ENCODE peak calls at places on chromosomes 2 and 18, in ten cellular contexts. C is right cardiac atrium; G is HepG2; W is naive thymus-derived CD4-positive, alpha-beta T cell; H is HCT116; F is gastrocnemius medialis; K is heart left ventricle; L is heart right ventricle; Q is lower lobe of right lung; N is body of pancreas. U is an unnamed sample.

GRCh38 chr18:74633652-74634352 is 36.1 kb downstream of the ZNF407 start:
- ATAC-seq in L (no peak), N (no peak), G (no peak), H (no peak), F (no peak), K (no peak), W (no peak), Q (no peak), C (no peak), U (no peak)

GRCh38 chr2:225025917-225026571 is 16.2 kb downstream of the DOCK10 start:
- ATAC-seq in C (peak; percentile 61), H (no peak), N (no peak), G (no peak), F (peak; percentile 47), Q (peak; percentile 74), W (peak; percentile 73), K (peak; percentile 39), L (no peak), U (no peak)

GRCh38 chr2:31524592-31524991 is 56.1 kb downstream of the SRD5A2 start:
- ATAC-seq in H (no peak), N (no peak), L (no peak), G (no peak), Q (no peak), C (no peak), W (no peak), K (no peak), F (no peak), U (no peak)

GRCh38 chr2:62149708-62150107 is 46.2 kb upstream of the B3GNT2 start:
- ATAC-seq in F (no peak), G (no peak), L (no peak), C (peak; percentile 74), K (peak; percentile 36), N (no peak), Q (no peak), W (no peak), H (no peak), U (peak; percentile 28)

GRCh38 chr2:127735044-127735443 is 33.7 kb downstream of the SFT2D3 start:
- ATAC-seq in W (no peak), F (no peak), C (no peak), N (no peak), H (no peak), L (no peak), K (no peak), G (peak; percentile 23), Q (peak; percentile 67), U (no peak)

GRCh38 chr18:40687401-40687800 is 1267.6 kb upstream of the PIK3C3 start:
- ATAC-seq in W (no peak), F (no peak), N (no peak), C (no peak), G (no peak), L (no peak), Q (no peak), H (no peak), K (no peak), U (no peak)

GRCh38 chr2:199740111-199740428 is 110.9 kb downstream of the FTCDNL1 start:
- ATAC-seq in L (no peak), W (no peak), Q (no peak), C (no peak), F (no peak), G (peak; percentile 12), K (no peak), H (peak; percentile 28), N (no peak), U (no peak)

GRCh38 chr2:168241208-168241607 is 6.2 kb downstream of the STK39 start:
- ATAC-seq in N (no peak), F (no peak), K (peak; percentile 44), G (no peak), H (no peak), L (peak; percentile 32), Q (no peak), W (no peak), C (peak; percentile 32), U (peak; percentile 25)

GRCh38 chr2:8806885-8807701 is 30.3 kb downstream of the KIDINS220 start:
- ATAC-seq in F (no peak), C (no peak), N (no peak), K (peak; percentile 5), Q (peak; percentile 85), L (no peak), W (no peak), G (no peak), H (no peak), U (no peak)

GRCh38 chr18:61896767-61897166 is 4.0 kb upstream of the RNF152 start:
- ATAC-seq in G (no peak), K (peak; percentile 39), F (no peak), H (no peak), L (peak; percentile 39), C (peak; percentile 36), N (peak; percentile 17), W (no peak), Q (no peak), U (peak; percentile 52)

GRCh38 chr2:178208817-178209216 is 14.5 kb downstream of the OSBPL6 start:
- ATAC-seq in L (no peak), W (no peak), K (no peak), G (no peak), N (no peak), C (no peak), Q (no peak), H (no peak), F (no peak), U (no peak)

GRCh38 chr2:195486987-195487644 is 169.9 kb upstream of the SLC39A10 start:
- ATAC-seq in G (no peak), K (no peak), C (no peak), W (peak; percentile 41), N (no peak), L (no peak), F (no peak), H (no peak), Q (no peak), U (no peak)

GRCh38 chr2:231680284-231680991 is 27.9 kb upstream of the PTMA start:
- ATAC-seq in N (peak; percentile 31), H (peak; percentile 74), G (peak; percentile 45), W (no peak), L (no peak), C (no peak), F (peak; percentile 25), Q (peak; percentile 69), K (no peak), U (no peak)

DNA sequence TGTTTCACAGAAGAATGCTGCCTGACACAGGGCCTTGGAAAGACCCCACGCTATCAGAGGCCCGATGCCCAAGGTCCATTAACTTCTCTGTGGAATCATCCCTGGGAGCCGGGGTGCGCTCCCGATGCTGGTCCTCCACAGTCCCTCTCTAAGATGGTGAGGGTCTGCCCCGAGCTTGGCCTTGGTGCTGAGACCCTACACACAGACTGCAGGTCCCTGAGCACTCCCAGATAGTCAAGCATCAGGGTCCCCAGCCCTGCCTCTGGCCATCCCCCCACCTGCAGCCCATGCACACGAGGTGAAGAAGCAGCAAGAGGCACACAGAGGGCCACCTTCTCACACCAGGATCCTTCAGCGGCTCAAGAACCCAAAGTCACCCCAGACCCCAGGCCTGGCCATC is 263.3 kb downstream of the MYCN start:
- ATAC-seq in H (no peak), Q (no peak), C (no peak), L (no peak), N (no peak), F (no peak), W (no peak), K (no peak), G (no peak), U (no peak)
- H3K9me3 ChIP-seq in H (no peaks in the 10 kb centered on the region), Q (no peaks in the 10 kb centered on the region), C (no peaks in the 10 kb centered on the region), L (no peaks in the 10 kb centered on the region), N (no peaks in the 10 kb centered on the region), F (no peaks in the 10 kb centered on the region), W (no peaks in the 10 kb centered on the region), K (no peaks in the 10 kb centered on the region), G (no peaks in the 10 kb centered on the region), U (no peaks in the 10 kb centered on the region)

DNA sequence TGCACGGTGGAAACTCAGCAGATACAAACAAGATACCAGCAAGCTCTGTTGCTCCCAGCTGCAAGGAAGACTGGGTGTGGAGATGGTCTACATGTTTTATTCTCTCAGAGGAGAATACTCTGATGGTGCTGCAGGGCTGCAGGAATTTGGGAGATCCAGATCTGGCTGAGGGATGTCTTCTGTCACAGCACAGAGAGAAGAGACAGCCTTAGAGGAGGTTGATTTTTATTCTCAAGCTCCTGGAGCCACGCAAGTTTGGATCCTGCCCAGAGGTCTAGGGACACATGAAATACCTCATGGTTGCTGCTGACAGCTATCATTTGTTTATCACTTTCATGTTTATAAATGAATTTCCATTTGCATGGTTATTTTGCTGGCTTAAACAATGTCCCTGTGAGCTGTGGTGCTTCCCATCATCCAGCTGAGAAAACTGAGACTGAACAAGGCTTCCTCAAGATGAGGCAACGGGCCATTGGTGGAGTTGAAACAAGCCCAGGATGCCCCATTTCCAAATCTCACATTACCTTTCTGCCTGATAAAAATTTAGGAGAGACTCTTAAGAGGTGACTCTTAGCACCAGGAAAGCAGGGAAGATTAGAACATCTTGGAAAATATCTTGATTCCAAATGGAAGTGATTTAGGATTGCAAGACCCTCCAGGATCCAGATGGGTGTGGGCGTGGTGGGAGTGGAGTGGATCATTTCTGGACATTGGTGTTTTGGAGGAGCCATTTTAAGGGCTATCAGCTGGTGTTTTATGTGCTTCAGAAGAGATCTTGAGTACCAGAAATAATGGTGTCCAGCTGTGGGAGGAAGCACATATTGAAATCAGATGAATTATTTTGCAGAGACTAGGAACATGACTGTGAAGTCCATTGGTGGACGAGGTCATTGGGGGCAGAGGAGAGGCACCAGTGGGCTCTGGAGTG is 31.1 kb downstream of the RNF144A start:
- ATAC-seq in H (no peak), K (peak; percentile 54), Q (no peak), C (no peak), W (no peak), L (peak; percentile 49), G (no peak), F (no peak), N (no peak), U (no peak)
- H3K9me3 ChIP-seq in H (no peaks in the 10 kb centered on the region), K (no peaks in the 10 kb centered on the region), Q (no peaks in the 10 kb centered on the region), C (no peaks in the 10 kb centered on the region), W (no peaks in the 10 kb centered on the region), L (no peaks in the 10 kb centered on the region), G (no peaks in the 10 kb centered on the region), F (no peaks in the 10 kb centered on the region), N (no peaks in the 10 kb centered on the region), U (no peaks in the 10 kb centered on the region)

DNA sequence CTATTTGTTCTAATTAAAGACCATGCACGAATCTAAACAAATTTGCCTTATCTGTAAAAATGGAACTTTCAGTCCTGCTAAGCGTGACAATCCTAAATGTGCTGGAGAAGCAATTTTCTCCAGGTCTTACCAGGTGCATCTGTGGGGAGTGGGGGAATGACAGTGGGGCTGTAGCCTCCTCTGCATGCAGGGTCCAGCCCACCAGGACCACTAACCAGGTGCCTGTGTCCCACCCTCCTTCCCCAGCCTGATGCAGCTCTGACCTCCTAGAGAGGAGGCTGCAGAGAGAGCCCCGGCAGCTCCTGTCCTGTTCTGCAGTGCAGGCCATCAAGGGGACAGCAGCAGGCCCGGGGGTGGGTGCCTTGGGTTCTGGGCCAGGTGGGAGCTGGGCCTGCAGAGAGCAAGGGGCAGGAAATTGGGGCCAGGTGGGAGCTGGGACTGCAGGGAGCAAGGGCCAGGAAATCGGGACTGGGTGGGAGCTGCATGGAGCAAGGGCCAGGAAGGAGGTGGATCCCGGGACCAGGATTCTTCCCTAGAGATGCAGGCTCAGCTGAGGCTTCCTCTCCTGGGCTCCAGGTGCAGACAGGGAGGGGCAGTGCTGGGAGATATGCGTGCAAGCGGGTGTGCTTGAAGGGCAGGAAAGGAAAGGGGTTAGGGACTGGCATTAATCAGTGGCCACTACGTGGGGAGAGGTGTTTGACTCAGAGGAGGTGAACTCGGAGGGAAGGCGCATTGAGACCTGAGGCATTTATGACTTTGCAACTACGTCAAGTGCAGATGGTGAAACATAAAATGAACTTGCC is 185.3 kb downstream of the ANKRD30B start:
- ATAC-seq in G (no peak), Q (no peak), L (no peak), C (no peak), N (no peak), F (no peak), H (no peak), K (no peak), W (no peak), U (no peak)
- H3K9me3 ChIP-seq in G (no peaks in the 10 kb centered on the region), Q (no peaks in the 10 kb centered on the region), L (no peaks in the 10 kb centered on the region), C (no peaks in the 10 kb centered on the region), N (no peaks in the 10 kb centered on the region), F (no peaks in the 10 kb centered on the region), H (no peaks in the 10 kb centered on the region), K (no peaks in the 10 kb centered on the region), W (no peaks in the 10 kb centered on the region), U (no peaks in the 10 kb centered on the region)

GRCh38 chr2:116264872-116265271 is 1549.6 kb upstream of the DDX18 start:
- ATAC-seq in N (no peak), L (no peak), K (no peak), H (no peak), W (no peak), F (no peak), C (no peak), G (no peak), Q (no peak), U (no peak)
- H3K9me3 ChIP-seq in N (no peaks in the 10 kb centered on the region), L (no peaks in the 10 kb centered on the region), K (peaks cover 11% of the 10 kb centered on the region), H (peaks cover 6% of the 10 kb centered on the region), W (no peaks in the 10 kb centered on the region), F (no peaks in the 10 kb centered on the region), C (peaks cover 2% of the 10 kb centered on the region), G (peaks cover 95% of the 10 kb centered on the region), Q (peaks cover 15% of the 10 kb centered on the region), U (peaks cover 25% of the 10 kb centered on the region)

U was measured in gastroesophageal sphincter.